ENCODE peak calls at places on chromosome 19, in eight cellular contexts. K, B, O, S, L, R, V and P are unnamed samples.

GRCh38 chr19:45404557-45405434 is at the start of gene PPP1R13L:
- DNase-seq in K (no peak), B (peak), O (peak), S (peak), L (peak), R (peak), V (peak), P (peak)

GRCh38 chr19:38838208-38838985 is 6.8 kb upstream of the ECH1 start:
- DNase-seq in K (no peak), B (no peak), O (no peak), S (no peak), L (no peak), R (peak), V (no peak), P (peak)

GRCh38 chr19:35498984-35499383 is 8.7 kb upstream of the KRTDAP start:
- DNase-seq in K (no peak), B (no peak), O (no peak), S (no peak), L (peak), R (no peak), V (no peak), P (no peak)

GRCh38 chr19:20414133-20414532 is 151.4 kb downstream of the ZNF737 start:
- DNase-seq in K (no peak), B (no peak), O (no peak), S (no peak), L (no peak), R (no peak), V (no peak), P (no peak)

GRCh38 chr19:48614436-48615144 is at the start of gene FAM83E:
- DNase-seq in K (no peak), B (no peak), O (no peak), S (no peak), L (peak), R (no peak), V (peak), P (peak)

GRCh38 chr19:31718041-31718440 is 368.8 kb upstream of the TSHZ3 start:
- DNase-seq in K (no peak), B (no peak), O (no peak), S (no peak), L (peak), R (no peak), V (no peak), P (no peak)

GRCh38 chr19:28948531-28948930 is 264.4 kb downstream of the UQCRFS1 start:
- DNase-seq in K (no peak), B (no peak), O (no peak), S (no peak), L (no peak), R (no peak), V (no peak), P (no peak)

GRCh38 chr19:38975861-38976271 is 324 bp upstream of the FBXO17 start:
- DNase-seq in K (no peak), B (peak), O (no peak), S (peak), L (peak), R (peak), V (no peak), P (no peak)

GRCh38 chr19:56223481-56223880 is 21.4 kb downstream of the ZSCAN5C start:
- DNase-seq in K (no peak), B (no peak), O (no peak), S (no peak), L (no peak), R (no peak), V (no peak), P (no peak)

GRCh38 chr19:18969953-18970659 is 29.1 kb upstream of the HOMER3 start:
- DNase-seq in K (no peak), B (no peak), O (no peak), S (no peak), L (no peak), R (no peak), V (no peak), P (no peak)

GRCh38 chr19:15249912-15250634 is 17.8 kb upstream of the EPHX3 start:
- DNase-seq in K (no peak), B (peak), O (no peak), S (no peak), L (no peak), R (peak), V (no peak), P (no peak)

GRCh38 chr19:17846146-17846545 is 1.6 kb downstream of the JAK3 start:
- DNase-seq in K (peak), B (no peak), O (no peak), S (no peak), L (no peak), R (no peak), V (no peak), P (peak)

GRCh38 chr19:45913874-45914830 is at the start of gene NANOS2:
- DNase-seq in K (no peak), B (no peak), O (no peak), S (peak), L (peak), R (no peak), V (peak), P (no peak)

GRCh38 chr19:13492128-13492527 is 14.2 kb downstream of the CACNA1A start:
- DNase-seq in K (no peak), B (peak), O (no peak), S (no peak), L (no peak), R (no peak), V (no peak), P (no peak)

GRCh38 chr19:18118420-18119242 is 21.1 kb downstream of the MAST3 start:
- DNase-seq in K (no peak), B (peak), O (no peak), S (no peak), L (no peak), R (no peak), V (no peak), P (no peak)

GRCh38 chr19:23882493-23882892 is 32.2 kb upstream of the ZNF726 start:
- DNase-seq in K (no peak), B (no peak), O (no peak), S (no peak), L (no peak), R (peak), V (no peak), P (no peak)

GRCh38 chr19:46180701-46181385 is 32.8 kb downstream of the IGFL2 start:
- DNase-seq in K (no peak), B (peak), O (no peak), S (no peak), L (no peak), R (peak), V (no peak), P (no peak)

GRCh38 chr19:18932216-18932841 is 8.7 kb downstream of the HOMER3 start:
- DNase-seq in K (peak), B (no peak), O (peak), S (no peak), L (peak), R (no peak), V (peak), P (peak)

GRCh38 chr19:56538761-56539263 is at the start of gene ZFP28:
- DNase-seq in K (peak), B (no peak), O (no peak), S (peak), L (peak), R (peak), V (peak), P (peak)

GRCh38 chr19:28427256-28428083 is 785.5 kb downstream of the UQCRFS1 start:
- DNase-seq in K (no peak), B (no peak), O (no peak), S (no peak), L (no peak), R (no peak), V (no peak), P (no peak)

GRCh38 chr19:45253396-45254027 is 2.4 kb downstream of the MARK4 start:
- DNase-seq in K (no peak), B (peak), O (no peak), S (no peak), L (no peak), R (peak), V (no peak), P (no peak)

GRCh38 chr19:54430306-54431254 is 15.3 kb downstream of the TTYH1 start:
- DNase-seq in K (no peak), B (no peak), O (no peak), S (peak), L (peak), R (no peak), V (peak), P (peak)

GRCh38 chr19:41937525-41937924 is 9.3 kb upstream of the ERFL start:
- DNase-seq in K (no peak), B (no peak), O (no peak), S (no peak), L (peak), R (no peak), V (no peak), P (peak)

GRCh38 chr19:48718711-48719231 is 754 bp downstream of the MAMSTR start:
- DNase-seq in K (no peak), B (no peak), O (no peak), S (no peak), L (no peak), R (no peak), V (no peak), P (no peak)

GRCh38 chr19:45472557-45473365 is 5.0 kb downstream of the FOSB start:
- DNase-seq in K (peak), B (no peak), O (no peak), S (no peak), L (peak), R (no peak), V (no peak), P (peak)

GRCh38 chr19:19562665-19563347 is 24.7 kb downstream of the CILP2 start:
- DNase-seq in K (no peak), B (no peak), O (no peak), S (no peak), L (no peak), R (no peak), V (no peak), P (no peak)

GRCh38 chr19:13707901-13708300 is 56.4 kb upstream of the MRI1 start:
- DNase-seq in K (no peak), B (no peak), O (no peak), S (no peak), L (no peak), R (no peak), V (no peak), P (no peak)

GRCh38 chr19:10260141-10260584 is 8.1 kb downstream of the MRPL4 start:
- DNase-seq in K (no peak), B (no peak), O (no peak), S (no peak), L (no peak), R (peak), V (no peak), P (no peak)

GRCh38 chr19:1001538-1002166 is 1.4 kb downstream of the GRIN3B start:
- DNase-seq in K (peak), B (no peak), O (no peak), S (peak), L (peak), R (no peak), V (peak), P (peak)

GRCh38 chr19:42577016-42577415 is 17.7 kb downstream of the CEACAM8 start:
- DNase-seq in K (no peak), B (no peak), O (no peak), S (no peak), L (no peak), R (no peak), V (no peak), P (no peak)

GRCh38 chr19:5246554-5247155 is 94.0 kb downstream of the PTPRS start:
- DNase-seq in K (no peak), B (no peak), O (no peak), S (no peak), L (no peak), R (no peak), V (no peak), P (no peak)

GRCh38 chr19:17225051-17225450 is 975 bp upstream of the OCEL1 start:
- DNase-seq in K (no peak), B (no peak), O (no peak), S (no peak), L (no peak), R (no peak), V (no peak), P (no peak)

GRCh38 chr19:43674630-43674982 is 4.6 kb upstream of the PLAUR start:
- DNase-seq in K (no peak), B (peak), O (no peak), S (no peak), L (no peak), R (peak), V (no peak), P (no peak)

GRCh38 chr19:10478903-10479384 is 24.2 kb downstream of the KEAP1 start:
- DNase-seq in K (peak), B (peak), O (peak), S (peak), L (peak), R (peak), V (peak), P (peak)

GRCh38 chr19:29202281-29202680 is 10.7 kb downstream of the UQCRFS1 start:
- DNase-seq in K (no peak), B (no peak), O (no peak), S (no peak), L (no peak), R (no peak), V (no peak), P (no peak)

GRCh38 chr19:17469371-17470203 is 737 bp upstream of the SLC27A1 start:
- DNase-seq in K (peak), B (peak), O (peak), S (peak), L (peak), R (peak), V (peak), P (peak)